ENCODE peak calls at places on chromosomes 4 and X, in five cellular contexts. B, Z, Q, U and R are unnamed samples. For H3K36me3, the result is how much of the 10 kb centered on the place peaks cover.

GRCh38 chrX:67317725-67318124 is 226.1 kb upstream of the AR start:
- DNase-seq in B (no peak), Z (no peak), Q (no peak), U (no peak), R (no peak)

GRCh38 chr4:53929955-53930798 is 134.2 kb downstream of the CHIC2 start:
- DNase-seq in B (peak), Z (peak), Q (no peak), U (peak), R (no peak)

GRCh38 chr4:151202851-151203455 is 74.0 kb upstream of the PRSS48 start:
- DNase-seq in B (no peak), Z (no peak), Q (no peak), U (no peak), R (peak)

GRCh38 chr4:141410839-141411238 is 190.1 kb downstream of the ZNF330 start:
- DNase-seq in B (no peak), Z (no peak), Q (no peak), U (no peak), R (no peak)

GRCh38 chr4:145524535-145524934 is 42.9 kb downstream of the SMAD1 start:
- DNase-seq in B (no peak), Z (no peak), Q (no peak), U (no peak), R (no peak)

GRCh38 chr4:34289489-34289888 is 1954.8 kb downstream of the ARAP2 start:
- DNase-seq in B (no peak), Z (no peak), Q (no peak), U (no peak), R (no peak)

GRCh38 chrX:17078031-17078730 is 131.7 kb downstream of the REPS2 start:
- DNase-seq in B (no peak), Z (no peak), Q (no peak), U (no peak), R (no peak)

GRCh38 chrX:122087353-122087752 is 1039.9 kb downstream of the GLUD2 start:
- DNase-seq in B (no peak), Z (no peak), Q (no peak), U (no peak), R (no peak)

GRCh38 chrX:9473708-9474107 is 8.8 kb downstream of the TBL1X start:
- DNase-seq in B (no peak), Z (no peak), Q (no peak), U (no peak), R (no peak)

GRCh38 chr4:74189331-74190043 is 31.6 kb downstream of the MTHFD2L start:
- DNase-seq in B (no peak), Z (no peak), Q (no peak), U (no peak), R (no peak)

GRCh38 chr4:85761803-85762202 is 286.9 kb downstream of the ARHGAP24 start:
- DNase-seq in B (peak), Z (peak), Q (no peak), U (peak), R (no peak)

GRCh38 chr4:177447417-177448004 is 5.3 kb upstream of the AGA start:
- DNase-seq in B (no peak), Z (no peak), Q (no peak), U (no peak), R (no peak)

GRCh38 chr4:6751611-6752485 is 30.7 kb upstream of the KIAA0232 start:
- DNase-seq in B (no peak), Z (no peak), Q (no peak), U (no peak), R (no peak)

GRCh38 chr4:4415806-4416805 is 29.2 kb downstream of the NSG1 start:
- DNase-seq in B (no peak), Z (peak), Q (peak), U (no peak), R (no peak)
- TF ChIP-seq POLR2AphosphoS5 in B (no peak), Z (no peak), Q (peak), U (no peak), R (no peak)

GRCh38 chr4:113588895-113589668 is 172.5 kb downstream of the CAMK2D start:
- DNase-seq in B (no peak), Z (no peak), Q (no peak), U (no peak), R (no peak)

GRCh38 chr4:113587640-113588275 is 173.8 kb downstream of the CAMK2D start:
- DNase-seq in B (no peak), Z (no peak), Q (no peak), U (no peak), R (no peak)

GRCh38 chr4:113594231-113594556 is 167.3 kb downstream of the CAMK2D start:
- DNase-seq in B (no peak), Z (no peak), Q (no peak), U (no peak), R (no peak)

GRCh38 chr4:113593400-113594230 is 167.9 kb downstream of the CAMK2D start:
- DNase-seq in B (no peak), Z (no peak), Q (no peak), U (no peak), R (no peak)

DNA sequence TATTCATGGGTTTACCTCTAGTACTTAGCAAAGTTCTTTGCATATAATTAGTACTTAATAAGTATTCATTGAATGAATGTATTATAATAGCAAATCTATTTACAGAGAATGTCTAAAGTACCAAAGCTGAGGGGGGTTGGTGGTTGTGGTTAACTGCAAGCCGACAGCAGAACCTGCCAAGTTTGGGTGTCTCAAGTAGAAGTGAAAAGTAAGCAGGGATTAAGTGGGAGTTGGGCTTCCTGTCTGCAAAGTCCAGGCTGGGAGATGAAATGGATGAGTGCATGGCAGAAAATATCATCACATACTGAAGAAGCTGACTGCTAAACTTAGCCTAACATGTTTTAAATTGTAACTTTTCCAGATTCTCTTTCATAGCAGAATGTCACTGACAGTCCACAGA is 169.6 kb downstream of the CAMK2D start:
- DNase-seq in B (no peak), Z (no peak), Q (no peak), U (no peak), R (no peak)
- H3K36me3 ChIP-seq in B (under half), Z (under half), Q (under half), U (under half), R (under half)

DNA sequence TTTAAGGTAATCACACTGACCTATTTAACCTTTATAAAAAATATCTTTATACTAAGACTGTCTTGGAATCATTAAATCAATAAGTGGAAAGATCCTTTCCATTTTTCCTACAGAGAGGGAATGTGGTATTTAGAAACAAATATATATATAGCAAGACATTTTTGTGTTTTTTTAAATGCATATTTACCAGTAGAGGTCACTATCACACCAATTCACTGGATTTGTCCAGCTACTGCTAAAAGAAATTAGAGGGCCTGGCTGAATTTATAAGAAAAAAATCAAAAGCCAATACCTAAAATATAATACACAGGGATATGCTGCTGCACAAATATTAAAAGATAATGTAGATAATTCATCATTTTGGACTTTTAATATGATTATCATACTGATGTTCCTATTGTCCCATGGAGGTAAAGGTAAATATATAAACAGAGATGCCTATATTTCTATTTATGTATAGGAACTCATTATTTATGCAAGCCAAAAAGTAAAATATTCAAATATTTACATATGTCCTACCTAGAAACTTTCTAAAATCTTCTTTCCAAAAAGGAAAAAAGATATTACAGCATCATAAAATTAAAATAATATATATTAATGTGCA is 69.5 kb downstream of the PDE5A start:
- DNase-seq in B (no peak), Z (no peak), Q (no peak), U (no peak), R (no peak)
- TF ChIP-seq CTCF in B (no peak), Z (peak), Q (peak), U (peak), R (peak)

DNA sequence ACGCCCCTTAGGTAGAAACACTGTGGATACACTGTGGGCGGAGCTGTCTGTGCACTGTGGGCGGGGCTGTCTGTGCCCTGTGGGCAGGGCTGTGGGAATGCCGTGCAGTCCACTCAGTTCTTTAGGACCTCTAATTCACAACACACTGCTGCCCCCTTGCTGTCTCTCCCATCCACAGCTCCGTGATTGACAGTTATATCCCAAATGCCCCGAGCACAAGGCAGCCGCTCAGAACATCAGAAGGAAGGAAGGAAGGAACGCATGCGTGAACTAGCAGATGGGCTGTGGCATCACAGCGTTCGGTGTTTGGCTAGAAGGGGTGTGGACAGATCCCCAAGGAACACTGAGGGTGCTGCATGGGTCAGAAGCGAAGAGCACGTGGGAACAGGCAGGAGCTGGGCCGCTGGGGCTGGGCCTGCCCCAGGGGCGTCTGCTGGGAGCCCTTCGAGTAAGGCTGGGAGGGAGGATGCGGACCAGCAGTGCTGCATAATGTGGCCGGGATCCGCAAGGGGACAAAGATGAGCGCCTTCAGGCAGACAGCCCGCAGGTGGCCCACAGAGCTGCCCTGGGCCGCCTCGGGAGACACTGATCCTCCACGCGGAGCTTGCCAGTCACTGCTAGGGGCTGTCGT is 29.8 kb downstream of the ACOX3 start:
- DNase-seq in B (peak), Z (no peak), Q (no peak), U (peak), R (no peak)
- TF ChIP-seq POLR2AphosphoS5 in B (no peak), Z (no peak), Q (no peak), U (no peak), R (peak)